ENCODE peak calls at places on chromosomes 6 and 20, in six cellular contexts. H, T, M, Y, V and F are unnamed samples.

GRCh38 chr6:40640591-40641293 is 53.6 kb upstream of the LRFN2 start:
- DNase-seq in H (no peak), T (no peak), M (no peak), Y (no peak), V (no peak), F (no peak)

GRCh38 chr20:35788796-35789195 is 17.0 kb downstream of the PHF20 start:
- DNase-seq in H (no peak), T (no peak), M (peak), Y (no peak), V (no peak), F (no peak)

GRCh38 chr20:21505810-21506530 is 7.9 kb downstream of the NKX2-2 start:
- DNase-seq in H (no peak), T (no peak), M (peak), Y (peak), V (peak), F (peak)

GRCh38 chr6:135884136-135884535 is 32.6 kb downstream of the PDE7B start:
- DNase-seq in H (no peak), T (no peak), M (no peak), Y (no peak), V (no peak), F (no peak)

GRCh38 chr6:159422041-159422984 is 253.1 kb downstream of the FNDC1 start:
- DNase-seq in H (no peak), T (peak), M (peak), Y (no peak), V (peak), F (no peak)

GRCh38 chr20:14879839-14880238 is 542.4 kb upstream of the FLRT3 start:
- DNase-seq in H (no peak), T (no peak), M (no peak), Y (no peak), V (no peak), F (no peak)

GRCh38 chr20:532530-532929 is 11.1 kb downstream of the CSNK2A1 start:
- DNase-seq in H (no peak), T (no peak), M (no peak), Y (no peak), V (no peak), F (no peak)

GRCh38 chr6:111534366-111534765 is 51.3 kb upstream of the REV3L start:
- DNase-seq in H (no peak), T (peak), M (peak), Y (no peak), V (peak), F (no peak)

GRCh38 chr20:20711413-20711812 is 1.0 kb downstream of the RALGAPA2 start:
- DNase-seq in H (no peak), T (no peak), M (no peak), Y (no peak), V (no peak), F (no peak)

GRCh38 chr20:53319716-53320115 is 273.9 kb downstream of the ZNF217 start:
- DNase-seq in H (no peak), T (no peak), M (no peak), Y (no peak), V (no peak), F (no peak)

GRCh38 chr6:161300823-161301222 is 27.0 kb upstream of the AGPAT4 start:
- DNase-seq in H (no peak), T (no peak), M (no peak), Y (no peak), V (no peak), F (no peak)

GRCh38 chr6:119865466-119866350 is 516.1 kb upstream of the MAN1A1 start:
- DNase-seq in H (no peak), T (no peak), M (peak), Y (no peak), V (no peak), F (no peak)

GRCh38 chr6:3208096-3208774 is 19.2 kb downstream of the TUBB2B start:
- DNase-seq in H (peak), T (peak), M (peak), Y (peak), V (no peak), F (peak)

GRCh38 chr6:163408352-163408991 is 6.0 kb upstream of the QKI start:
- DNase-seq in H (no peak), T (no peak), M (no peak), Y (no peak), V (no peak), F (peak)

GRCh38 chr6:32192608-32193039 is at the start of gene GPSM3:
- DNase-seq in H (no peak), T (peak), M (peak), Y (no peak), V (peak), F (no peak)

GRCh38 chr6:149699150-149699549 is 18.8 kb downstream of the LATS1 start:
- DNase-seq in H (no peak), T (no peak), M (no peak), Y (no peak), V (no peak), F (no peak)